ENCODE peak calls at places on chromosomes 5 and 9, in four cellular contexts. K is BJ, I is esophagus squamous epithelium, L is body of pancreas. A is an unnamed sample.

GRCh38 chr5:117058740-117059139 is 484.1 kb upstream of the SEMA6A start:
- DNase-seq in K (no peak), I (no peak), L (no peak), A (no peak)

GRCh38 chr5:79753863-79754645 is 64.4 kb downstream of the CMYA5 start:
- DNase-seq in K (no peak), I (no peak), L (no peak), A (no peak)

GRCh38 chr5:56900395-56900794 is 9.0 kb upstream of the SETD9 start:
- DNase-seq in K (no peak), I (no peak), L (no peak), A (no peak)

GRCh38 chr9:9771314-9771713 is 841.5 kb downstream of the PTPRD start:
- DNase-seq in K (no peak), I (no peak), L (no peak), A (no peak)

GRCh38 chr9:104905931-104906330 is 22.0 kb downstream of the ABCA1 start:
- DNase-seq in K (no peak), I (no peak), L (no peak), A (no peak)

GRCh38 chr5:1789838-1790462 is 9.7 kb downstream of the MRPL36 start:
- DNase-seq in K (no peak), I (no peak), L (no peak), A (no peak)

GRCh38 chr5:82174128-82174918 is 103.8 kb downstream of the RPS23 start:
- DNase-seq in K (peak; percentile 29), I (no peak), L (peak; percentile 67), A (no peak)

GRCh38 chr9:87725356-87725899 is 491 bp upstream of the CTSL start:
- DNase-seq in K (peak; percentile 8), I (no peak), L (no peak), A (peak; percentile 6)

GRCh38 chr9:14031761-14032279 is 282.1 kb downstream of the NFIB start:
- DNase-seq in K (no peak), I (no peak), L (no peak), A (no peak)

GRCh38 chr9:38689678-38690077 is 30.3 kb downstream of the FAM240B start:
- DNase-seq in K (no peak), I (no peak), L (no peak), A (no peak)

GRCh38 chr9:80231847-80232246 is 660.1 kb downstream of the TLE4 start:
- DNase-seq in K (no peak), I (no peak), L (no peak), A (no peak)

GRCh38 chr9:33659915-33660314 is 135.4 kb upstream of the PRSS3 start:
- DNase-seq in K (no peak), I (no peak), L (no peak), A (no peak)

GRCh38 chr5:146967646-146968045 is 89.1 kb upstream of the PPP2R2B start:
- DNase-seq in K (no peak), I (no peak), L (no peak), A (no peak)

GRCh38 chr5:93511445-93511844 is 69.6 kb downstream of the NR2F1-AS1 start:
- DNase-seq in K (no peak), I (no peak), L (no peak), A (no peak)

GRCh38 chr5:96151891-96152290 is 190.2 kb upstream of the ELL2 start:
- DNase-seq in K (no peak), I (no peak), L (peak; percentile 15), A (no peak)

GRCh38 chr5:142640316-142641005 is 45.4 kb downstream of the FGF1 start:
- DNase-seq in K (no peak), I (no peak), L (no peak), A (no peak)

GRCh38 chr9:124503713-124504529 is 3.3 kb downstream of the NR5A1 start:
- DNase-seq in K (no peak), I (no peak), L (no peak), A (no peak)

GRCh38 chr5:77563475-77563874 is 71.4 kb upstream of the WDR41 start:
- DNase-seq in K (no peak), I (no peak), L (no peak), A (no peak)

GRCh38 chr9:30075022-30075421 is 2309.4 kb upstream of the ACO1 start:
- DNase-seq in K (no peak), I (no peak), L (no peak), A (no peak)

GRCh38 chr5:56190500-56190899 is 42.6 kb downstream of the ANKRD55 start:
- DNase-seq in K (no peak), I (no peak), L (peak; percentile 71), A (peak; percentile 69)

GRCh38 chr5:122846051-122846567 is 696 bp downstream of the SNX24 start:
- DNase-seq in K (no peak), I (no peak), L (peak; percentile 5), A (no peak)

GRCh38 chr5:104241051-104241450 is 678.5 kb upstream of the NUDT12 start:
- DNase-seq in K (peak; percentile 1), I (no peak), L (no peak), A (no peak)

GRCh38 chr5:77168884-77169254 is 41.6 kb upstream of the PDE8B start:
- DNase-seq in K (no peak), I (no peak), L (no peak), A (no peak)

GRCh38 chr5:102830241-102830640 is 75.1 kb downstream of the PAM start:
- DNase-seq in K (no peak), I (no peak), L (no peak), A (no peak)

GRCh38 chr5:10306114-10306513 is 1.6 kb downstream of the CMBL start:
- DNase-seq in K (no peak), I (no peak), L (no peak), A (no peak)

GRCh38 chr5:118791986-118792734 is 196.2 kb downstream of the DTWD2 start:
- DNase-seq in K (peak; percentile 24), I (no peak), L (peak; percentile 69), A (peak; percentile 31)
- H3K4me3 ChIP-seq in K (no peak overlapping the region), I (peak overlapping the region; percentile 24), L (no peak overlapping the region), A (no peak overlapping the region)

GRCh38 chr9:36148652-36149051 is 12.1 kb downstream of the GLIPR2 start:
- DNase-seq in K (peak; percentile 79), I (peak; percentile 51), L (peak; percentile 89), A (peak; percentile 91)
- TF ChIP-seq CTCF in K (no peak), I (no peak), L (no peak), A (no peak)

DNA sequence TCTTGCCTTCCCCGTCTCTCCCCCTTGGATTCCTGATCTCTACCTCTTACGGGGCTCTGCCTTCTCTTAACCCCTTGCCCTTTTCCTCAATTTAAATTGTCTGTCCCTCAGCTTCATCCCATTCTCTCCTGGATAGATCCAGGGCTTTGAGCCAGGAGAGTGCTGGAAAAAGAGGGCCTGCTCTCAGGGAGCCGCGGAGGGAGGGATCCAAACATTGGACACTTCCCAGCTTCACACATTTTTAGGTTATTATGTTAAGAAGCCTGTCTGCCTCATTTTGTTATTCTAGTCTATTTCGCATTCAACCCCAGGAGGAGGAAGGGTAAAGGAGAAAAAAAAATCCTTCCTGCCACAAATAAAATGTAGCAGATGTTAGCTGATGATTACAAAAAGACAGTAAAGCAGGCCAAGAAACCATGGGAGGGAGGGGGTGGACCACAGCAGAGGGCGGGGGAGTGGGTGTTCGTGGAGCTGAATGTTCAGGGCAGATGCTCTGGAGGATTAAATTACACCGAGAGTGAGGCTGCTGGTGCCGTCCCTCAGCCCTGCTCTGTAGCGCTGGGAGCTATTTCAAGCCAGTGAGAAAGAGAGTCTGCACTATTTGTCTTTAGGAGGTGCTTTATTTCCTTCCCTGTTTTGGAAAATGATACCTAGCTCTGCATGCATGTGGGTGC is 60.5 kb upstream of the ZFR start:
- DNase-seq in K (peak; percentile 97), I (no peak), L (peak; percentile 46), A (peak; percentile 88)
- H3K4me3 ChIP-seq in K (no peak overlapping the region), I (peak overlapping the region; percentile 1), L (no peak overlapping the region), A (peak overlapping the region; percentile 4)

DNA sequence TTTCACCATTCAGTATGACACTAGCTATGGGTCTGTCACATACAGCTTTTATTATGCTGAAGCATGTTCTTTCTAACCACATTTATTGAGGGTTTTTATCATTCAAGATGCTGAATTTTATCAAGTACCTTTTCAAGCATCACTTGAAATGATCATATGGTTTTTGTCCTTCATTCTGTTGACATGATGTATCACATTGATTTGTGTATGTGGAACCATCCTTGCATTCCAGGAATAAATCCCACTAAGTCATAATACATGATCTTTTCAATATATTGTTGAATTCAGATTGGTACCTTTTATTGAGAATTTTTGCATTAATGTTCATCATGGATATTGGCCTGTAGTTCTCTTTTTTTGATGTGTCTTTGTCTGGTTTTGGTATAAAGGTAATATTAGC is 317.4 kb downstream of the NNT start:
- DNase-seq in K (no peak), I (no peak), L (no peak), A (no peak)
- TF ChIP-seq CTCF in K (no peak), I (no peak), L (no peak), A (no peak)

DNA sequence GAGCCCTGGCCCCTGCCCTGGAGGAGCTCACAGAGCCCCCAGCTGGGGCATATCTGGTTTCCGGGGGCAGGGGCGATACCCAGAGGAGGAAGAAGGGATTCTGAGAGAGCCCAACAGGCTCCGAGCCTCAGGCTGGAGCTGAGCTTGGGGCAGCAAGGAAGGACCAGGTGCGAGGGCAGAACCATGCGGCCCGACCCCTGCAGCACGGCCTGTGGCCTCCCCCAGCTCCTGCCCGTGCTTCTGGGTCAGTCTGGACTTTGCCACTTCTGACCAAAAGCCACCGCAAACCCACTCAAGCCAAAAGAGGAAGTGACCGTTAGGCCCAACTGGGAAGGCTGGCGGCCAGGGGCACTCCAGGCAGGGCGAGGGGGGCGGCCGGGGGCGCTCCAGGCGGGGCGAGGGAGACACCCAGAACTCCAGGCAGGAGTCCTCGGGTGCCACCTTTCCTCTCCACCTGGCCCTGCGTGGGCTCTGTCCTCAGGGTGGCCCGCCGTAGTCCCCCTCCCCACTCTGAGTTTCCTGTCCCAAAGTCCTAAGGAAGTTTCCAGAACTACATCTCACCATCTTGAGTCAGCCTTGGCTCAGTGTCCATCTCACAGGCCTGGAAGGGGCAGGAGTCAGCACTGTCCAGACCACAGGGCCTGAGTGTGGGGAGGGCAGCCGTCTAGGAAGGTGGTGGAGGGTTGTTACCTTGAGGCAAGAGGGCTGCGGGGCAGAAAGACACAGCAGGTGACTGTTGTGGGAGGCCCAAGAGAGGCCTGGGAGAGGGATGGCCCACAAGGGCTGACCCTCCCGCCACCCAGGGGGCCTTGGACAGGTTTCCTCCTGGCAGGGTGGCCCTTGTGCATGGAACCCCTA is 945 bp upstream of the LTC4S start:
- DNase-seq in K (no peak), I (no peak), L (no peak), A (no peak)
- H3K4me3 ChIP-seq in K (no peak overlapping the region), I (no peak overlapping the region), L (no peak overlapping the region), A (no peak overlapping the region)